ENCODE peak calls at places on chromosomes 3 and 15, in seven cellular contexts. H is PC-3, X is A673, Y is psoas muscle, Z is IMR-90, E is body of pancreas, R is MM.1S. L is an unnamed sample.
A peak's percentile ranks its signal among the peaks of the same experiment; 100 is the strongest.

GRCh38 chr3:164278550-164278949 is 799.7 kb downstream of the SI start:
- DNase-seq in H (no peak), X (no peak), Y (no peak), Z (no peak), E (no peak), R (no peak), L (no peak)

GRCh38 chr3:45639044-45639392 is 44.5 kb downstream of the LIMD1 start:
- DNase-seq in H (no peak), X (no peak), Y (no peak), Z (no peak), E (no peak), R (no peak), L (no peak)

GRCh38 chr3:17901893-17902292 is 159.5 kb upstream of the TBC1D5 start:
- DNase-seq in H (no peak), X (no peak), Y (no peak), Z (no peak), E (no peak), R (peak; percentile 23), L (no peak)

GRCh38 chr15:70722266-70723123 is 40.9 kb downstream of the UACA start:
- DNase-seq in H (peak; percentile 61), X (peak; percentile 62), Y (no peak), Z (peak; percentile 74), E (no peak), R (peak; percentile 55), L (peak; percentile 43)

GRCh38 chr3:172317984-172318383 is 130.3 kb downstream of the GHSR start:
- DNase-seq in H (peak; percentile 89), X (peak; percentile 85), Y (peak; percentile 53), Z (peak; percentile 96), E (no peak), R (no peak), L (no peak)

GRCh38 chr3:65153850-65154512 is 466.2 kb upstream of the ADAMTS9 start:
- DNase-seq in H (no peak), X (no peak), Y (no peak), Z (no peak), E (no peak), R (no peak), L (no peak)

GRCh38 chr15:90560229-90560771 is 30.6 kb downstream of the CRTC3 start:
- DNase-seq in H (no peak), X (peak; percentile 62), Y (peak; percentile 35), Z (peak; percentile 96), E (peak; percentile 24), R (no peak), L (no peak)

GRCh38 chr15:53746101-53746500 is 13.4 kb downstream of the WDR72 start:
- DNase-seq in H (peak; percentile 2), X (no peak), Y (no peak), Z (no peak), E (no peak), R (no peak), L (no peak)

GRCh38 chr3:149340310-149340933 is 7.0 kb upstream of the TM4SF18 start:
- DNase-seq in H (peak; percentile 86), X (no peak), Y (no peak), Z (peak; percentile 74), E (peak; percentile 51), R (no peak), L (no peak)

GRCh38 chr3:25689226-25689625 is 24.5 kb upstream of the TOP2B start:
- DNase-seq in H (peak; percentile 5), X (no peak), Y (no peak), Z (no peak), E (no peak), R (no peak), L (no peak)

GRCh38 chr3:124843496-124843895 is 43.7 kb downstream of the ITGB5 start:
- DNase-seq in H (no peak), X (no peak), Y (no peak), Z (no peak), E (no peak), R (no peak), L (no peak)

GRCh38 chr3:101362408-101362807 is 42.0 kb upstream of the IMPG2 start:
- DNase-seq in H (no peak), X (no peak), Y (no peak), Z (no peak), E (no peak), R (no peak), L (no peak)

GRCh38 chr15:22839046-22839705 is 710 bp downstream of the NIPA2 start:
- DNase-seq in H (no peak), X (no peak), Y (no peak), Z (no peak), E (no peak), R (peak; percentile 21), L (no peak)

GRCh38 chr3:108391917-108392585 is 95.7 kb downstream of the HHLA2 start:
- DNase-seq in H (peak; percentile 84), X (no peak), Y (no peak), Z (peak; percentile 40), E (no peak), R (no peak), L (no peak)

GRCh38 chr3:62169871-62170660 is 203.3 kb downstream of the FEZF2 start:
- DNase-seq in H (no peak), X (peak; percentile 20), Y (no peak), Z (peak; percentile 56), E (no peak), R (no peak), L (no peak)

GRCh38 chr3:29281265-29282228 is 676 bp downstream of the RBMS3 start:
- DNase-seq in H (peak; percentile 30), X (peak; percentile 65), Y (no peak), Z (peak; percentile 59), E (no peak), R (peak; percentile 9), L (peak; percentile 21)

GRCh38 chr3:127452321-127452821 is 138.2 kb downstream of the TPRA1 start:
- DNase-seq in H (no peak), X (no peak), Y (no peak), Z (no peak), E (no peak), R (no peak), L (no peak)
- H3K27me3 ChIP-seq in H (no peaks in the 10 kb centered on the region), X (peaks cover 38% of the 10 kb centered on the region), Y (peaks cover 30% of the 10 kb centered on the region), Z (peaks cover 31% of the 10 kb centered on the region), E (peaks cover 6% of the 10 kb centered on the region), R (peaks cover 43% of the 10 kb centered on the region), L (peaks cover 9% of the 10 kb centered on the region)

GRCh38 chr15:74377831-74378766 is 10.7 kb upstream of the CYP11A1 start:
- DNase-seq in H (no peak), X (no peak), Y (no peak), Z (no peak), E (no peak), R (no peak), L (no peak)

GRCh38 chr15:74380361-74381189 is 13.1 kb upstream of the CYP11A1 start:
- DNase-seq in H (no peak), X (no peak), Y (no peak), Z (no peak), E (no peak), R (no peak), L (no peak)

GRCh38 chr15:74376825-74377581 is 9.6 kb upstream of the CYP11A1 start:
- DNase-seq in H (no peak), X (no peak), Y (no peak), Z (no peak), E (no peak), R (no peak), L (no peak)

GRCh38 chr15:74381190-74381453 is 13.7 kb upstream of the CYP11A1 start:
- DNase-seq in H (no peak), X (no peak), Y (no peak), Z (no peak), E (no peak), R (no peak), L (no peak)

DNA sequence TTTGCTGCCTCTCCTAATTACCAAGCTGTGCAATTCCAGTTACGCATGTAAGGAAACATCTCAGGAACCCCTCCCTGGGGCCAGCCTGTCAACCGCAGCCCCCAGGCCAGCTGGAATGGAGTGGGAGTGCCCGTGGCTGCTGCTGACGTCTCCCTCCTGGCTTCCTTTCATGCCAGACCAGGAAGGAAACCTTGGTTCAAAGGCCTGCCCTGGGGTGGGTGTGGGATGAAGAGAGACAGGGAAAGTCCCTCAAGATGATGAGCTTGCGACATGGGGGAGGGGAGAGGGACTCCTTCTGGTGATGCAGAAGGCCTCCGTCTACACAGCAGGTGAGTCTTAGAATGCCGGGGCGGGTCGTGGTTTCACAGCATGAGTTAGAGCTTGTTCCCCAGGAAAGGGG is 11.4 kb upstream of the CYP11A1 start:
- DNase-seq in H (no peak), X (no peak), Y (no peak), Z (peak; percentile 77), E (no peak), R (no peak), L (peak; percentile 16)
- H3K4me1 ChIP-seq in H (peaks cover 39% of the 10 kb centered on the region), X (peaks cover 7% of the 10 kb centered on the region), Y (no peaks in the 10 kb centered on the region), Z (peaks cover 4% of the 10 kb centered on the region), E (peaks cover 13% of the 10 kb centered on the region), R (peaks cover 27% of the 10 kb centered on the region), L (peaks cover 35% of the 10 kb centered on the region)

DNA sequence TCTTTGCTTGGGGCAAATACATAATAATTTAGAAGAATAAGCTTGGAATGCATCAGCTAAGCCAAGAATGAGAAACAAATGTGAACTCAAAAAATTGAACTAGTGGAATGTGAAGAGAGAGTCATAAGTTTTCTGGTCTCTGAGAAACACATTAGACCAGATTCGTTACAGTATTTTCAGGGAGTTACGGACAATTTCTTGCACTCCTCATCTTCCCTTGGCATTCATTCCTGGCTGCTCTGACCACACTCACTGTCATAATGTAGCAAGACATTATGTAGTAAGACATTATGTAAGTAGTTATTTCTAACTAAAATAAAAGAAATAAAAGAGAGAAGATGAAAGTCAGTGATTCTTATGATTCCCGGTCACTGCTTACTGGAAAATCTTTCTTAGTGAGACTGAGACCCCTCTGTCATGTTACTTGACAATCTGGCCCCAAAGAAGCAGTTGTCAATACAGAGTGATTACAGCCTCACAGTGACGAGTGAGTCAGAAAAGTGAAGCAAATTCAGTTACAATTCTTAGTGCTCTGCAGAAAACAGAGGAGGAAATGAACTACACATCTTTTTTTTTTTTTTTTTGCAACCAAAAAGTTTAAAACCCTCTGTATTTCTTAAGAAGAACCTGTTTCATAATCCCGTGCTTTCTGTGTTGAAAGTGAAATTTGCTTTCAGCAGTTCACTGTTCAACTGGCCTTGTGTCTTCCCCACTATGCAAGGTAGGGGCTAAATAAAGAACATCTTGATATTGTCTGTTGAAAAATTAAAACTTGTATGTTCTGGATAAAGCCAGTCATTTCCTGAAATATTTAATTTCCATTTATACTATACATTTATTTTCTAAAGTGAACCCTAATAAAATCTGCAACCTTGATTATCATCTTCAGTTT is 1.7 kb downstream of the AQP9 start:
- DNase-seq in H (no peak), X (no peak), Y (no peak), Z (no peak), E (no peak), R (peak; percentile 12), L (no peak)
- H3K27ac ChIP-seq in H (no peak overlapping the region), X (no peak overlapping the region), Y (no peak overlapping the region), Z (no peak overlapping the region), E (no peak overlapping the region), R (no peak overlapping the region), L (no peak overlapping the region)

GRCh38 chr3:13668136-13668535 is 119.2 kb downstream of the FBLN2 start:
- DNase-seq in H (no peak), X (no peak), Y (no peak), Z (no peak), E (no peak), R (no peak), L (no peak)
- H3K27me3 ChIP-seq in H (peaks cover 8% of the 10 kb centered on the region), X (peaks cover 8% of the 10 kb centered on the region), Y (peaks cover 5% of the 10 kb centered on the region), Z (peaks cover 3% of the 10 kb centered on the region), E (no peaks in the 10 kb centered on the region), R (peaks cover 84% of the 10 kb centered on the region), L (peaks cover 2% of the 10 kb centered on the region)

DNA sequence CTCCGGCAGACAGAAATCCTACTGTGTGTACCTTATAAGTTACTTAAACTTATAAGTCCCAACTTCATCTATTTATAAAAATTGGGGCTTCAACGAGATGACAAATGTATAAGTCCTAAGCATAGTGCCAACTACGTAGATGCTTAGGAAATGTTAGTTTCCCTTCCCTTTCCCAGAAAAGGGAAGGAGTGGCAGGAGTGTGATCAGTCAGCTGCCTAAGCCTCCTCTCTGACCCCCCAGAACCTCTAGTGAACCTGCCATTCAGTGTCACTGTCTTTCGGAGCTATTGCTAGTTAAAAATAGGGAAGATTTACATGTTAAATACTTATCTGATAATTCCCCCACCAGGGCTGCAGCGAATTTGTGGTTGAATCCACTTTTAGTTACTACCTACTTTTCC is 13.6 kb upstream of the BMF start:
- DNase-seq in H (no peak), X (no peak), Y (no peak), Z (no peak), E (no peak), R (no peak), L (no peak)
- H3K4me1 ChIP-seq in H (peaks cover 17% of the 10 kb centered on the region), X (no peaks in the 10 kb centered on the region), Y (no peaks in the 10 kb centered on the region), Z (no peaks in the 10 kb centered on the region), E (peaks cover 13% of the 10 kb centered on the region), R (no peaks in the 10 kb centered on the region), L (no peaks in the 10 kb centered on the region)

L was measured in CD4-positive, CD25-positive, alpha-beta regulatory T cell.